ENCODE peak calls at places on chromosomes 3 and 15, in seven cellular contexts. One of them, this sample, is unnamed.

GRCh38 chr3:134002326-134002725 is 27.4 kb downstream of the SLCO2A1 start:
- DNase-seq in activated CD8-positive, alpha-beta memory T cell treated with anti-CD3 and anti-CD28 coated beads, Interleukin-2, amount 50 U/mL, for 48 hours: no peak
- DNase-seq in NCI-H1092: no peak
- DNase-seq in stimulated activated CD8-positive, alpha-beta memory T cell treated with anti-CD3 and anti-CD28 coated beads, Interleukin-7, amount 100 ng/mL, for 48 hours: no peak
- DNase-seq in H9: no peak
- DNase-seq in HTR-8/SVneo: no peak
- DNase-seq in CD8-positive, alpha-beta memory T cell: no peak
- DNase-seq in this sample: no peak

GRCh38 chr15:91302588-91303439 is 202.8 kb downstream of the SV2B start:
- DNase-seq in H9: peak; percentile 60
- DNase-seq in NCI-H1092: peak; percentile 52
- DNase-seq in stimulated activated CD8-positive, alpha-beta memory T cell treated with anti-CD3 and anti-CD28 coated beads, Interleukin-7, amount 100 ng/mL, for 48 hours: no peak
- DNase-seq in CD8-positive, alpha-beta memory T cell: no peak
- DNase-seq in activated CD8-positive, alpha-beta memory T cell treated with anti-CD3 and anti-CD28 coated beads, Interleukin-2, amount 50 U/mL, for 48 hours: no peak
- DNase-seq in HTR-8/SVneo: peak; percentile 65
- DNase-seq in this sample: peak; percentile 78

GRCh38 chr3:277873-278272 is 81.3 kb downstream of the CHL1 start:
- DNase-seq in stimulated activated CD8-positive, alpha-beta memory T cell treated with anti-CD3 and anti-CD28 coated beads, Interleukin-7, amount 100 ng/mL, for 48 hours: no peak
- DNase-seq in CD8-positive, alpha-beta memory T cell: no peak
- DNase-seq in NCI-H1092: no peak
- DNase-seq in H9: no peak
- DNase-seq in HTR-8/SVneo: no peak
- DNase-seq in activated CD8-positive, alpha-beta memory T cell treated with anti-CD3 and anti-CD28 coated beads, Interleukin-2, amount 50 U/mL, for 48 hours: no peak
- DNase-seq in this sample: no peak

GRCh38 chr3:182258538-182259177 is 534.6 kb upstream of the ATP11B start:
- DNase-seq in stimulated activated CD8-positive, alpha-beta memory T cell treated with anti-CD3 and anti-CD28 coated beads, Interleukin-7, amount 100 ng/mL, for 48 hours: no peak
- DNase-seq in CD8-positive, alpha-beta memory T cell: no peak
- DNase-seq in H9: no peak
- DNase-seq in HTR-8/SVneo: peak; percentile 14
- DNase-seq in NCI-H1092: peak; percentile 24
- DNase-seq in activated CD8-positive, alpha-beta memory T cell treated with anti-CD3 and anti-CD28 coated beads, Interleukin-2, amount 50 U/mL, for 48 hours: no peak
- DNase-seq in this sample: peak; percentile 38

GRCh38 chr3:104992618-104993017 is 374.1 kb upstream of the ALCAM start:
- DNase-seq in activated CD8-positive, alpha-beta memory T cell treated with anti-CD3 and anti-CD28 coated beads, Interleukin-2, amount 50 U/mL, for 48 hours: no peak
- DNase-seq in stimulated activated CD8-positive, alpha-beta memory T cell treated with anti-CD3 and anti-CD28 coated beads, Interleukin-7, amount 100 ng/mL, for 48 hours: no peak
- DNase-seq in NCI-H1092: no peak
- DNase-seq in CD8-positive, alpha-beta memory T cell: no peak
- DNase-seq in H9: no peak
- DNase-seq in HTR-8/SVneo: no peak
- DNase-seq in this sample: no peak

GRCh38 chr15:32130823-32131222 is 100.5 kb downstream of the CHRNA7 start:
- DNase-seq in CD8-positive, alpha-beta memory T cell: no peak
- DNase-seq in HTR-8/SVneo: no peak
- DNase-seq in stimulated activated CD8-positive, alpha-beta memory T cell treated with anti-CD3 and anti-CD28 coated beads, Interleukin-7, amount 100 ng/mL, for 48 hours: no peak
- DNase-seq in H9: no peak
- DNase-seq in NCI-H1092: no peak
- DNase-seq in activated CD8-positive, alpha-beta memory T cell treated with anti-CD3 and anti-CD28 coated beads, Interleukin-2, amount 50 U/mL, for 48 hours: no peak
- DNase-seq in this sample: no peak

GRCh38 chr3:186268616-186269448 is 93.2 kb downstream of the DGKG start:
- DNase-seq in activated CD8-positive, alpha-beta memory T cell treated with anti-CD3 and anti-CD28 coated beads, Interleukin-2, amount 50 U/mL, for 48 hours: no peak
- DNase-seq in H9: peak; percentile 65
- DNase-seq in CD8-positive, alpha-beta memory T cell: no peak
- DNase-seq in NCI-H1092: no peak
- DNase-seq in stimulated activated CD8-positive, alpha-beta memory T cell treated with anti-CD3 and anti-CD28 coated beads, Interleukin-7, amount 100 ng/mL, for 48 hours: no peak
- DNase-seq in HTR-8/SVneo: no peak
- DNase-seq in this sample: no peak

GRCh38 chr3:188706176-188706575 is 465.6 kb upstream of the TPRG1 start:
- DNase-seq in HTR-8/SVneo: peak; percentile 15
- DNase-seq in NCI-H1092: no peak
- DNase-seq in stimulated activated CD8-positive, alpha-beta memory T cell treated with anti-CD3 and anti-CD28 coated beads, Interleukin-7, amount 100 ng/mL, for 48 hours: no peak
- DNase-seq in activated CD8-positive, alpha-beta memory T cell treated with anti-CD3 and anti-CD28 coated beads, Interleukin-2, amount 50 U/mL, for 48 hours: no peak
- DNase-seq in H9: no peak
- DNase-seq in CD8-positive, alpha-beta memory T cell: no peak
- DNase-seq in this sample: peak; percentile 6

GRCh38 chr3:71180524-71180923 is 403.0 kb downstream of the FOXP1 start:
- DNase-seq in activated CD8-positive, alpha-beta memory T cell treated with anti-CD3 and anti-CD28 coated beads, Interleukin-2, amount 50 U/mL, for 48 hours: no peak
- DNase-seq in H9: no peak
- DNase-seq in stimulated activated CD8-positive, alpha-beta memory T cell treated with anti-CD3 and anti-CD28 coated beads, Interleukin-7, amount 100 ng/mL, for 48 hours: no peak
- DNase-seq in HTR-8/SVneo: no peak
- DNase-seq in NCI-H1092: no peak
- DNase-seq in CD8-positive, alpha-beta memory T cell: no peak
- DNase-seq in this sample: no peak

GRCh38 chr15:96367436-96368200 is 37.1 kb downstream of the NR2F2 start:
- DNase-seq in CD8-positive, alpha-beta memory T cell: no peak
- DNase-seq in HTR-8/SVneo: no peak
- DNase-seq in activated CD8-positive, alpha-beta memory T cell treated with anti-CD3 and anti-CD28 coated beads, Interleukin-2, amount 50 U/mL, for 48 hours: no peak
- DNase-seq in H9: peak; percentile 50
- DNase-seq in NCI-H1092: no peak
- DNase-seq in stimulated activated CD8-positive, alpha-beta memory T cell treated with anti-CD3 and anti-CD28 coated beads, Interleukin-7, amount 100 ng/mL, for 48 hours: no peak
- DNase-seq in this sample: no peak

GRCh38 chr3:150414989-150415388 is 6.9 kb downstream of the TSC22D2 start:
- DNase-seq in HTR-8/SVneo: no peak
- DNase-seq in H9: no peak
- DNase-seq in stimulated activated CD8-positive, alpha-beta memory T cell treated with anti-CD3 and anti-CD28 coated beads, Interleukin-7, amount 100 ng/mL, for 48 hours: no peak
- DNase-seq in NCI-H1092: no peak
- DNase-seq in CD8-positive, alpha-beta memory T cell: no peak
- DNase-seq in activated CD8-positive, alpha-beta memory T cell treated with anti-CD3 and anti-CD28 coated beads, Interleukin-2, amount 50 U/mL, for 48 hours: no peak
- DNase-seq in this sample: no peak

GRCh38 chr3:46898321-46899150 is 21.0 kb downstream of the PTH1R start:
- DNase-seq in NCI-H1092: no peak
- DNase-seq in stimulated activated CD8-positive, alpha-beta memory T cell treated with anti-CD3 and anti-CD28 coated beads, Interleukin-7, amount 100 ng/mL, for 48 hours: no peak
- DNase-seq in activated CD8-positive, alpha-beta memory T cell treated with anti-CD3 and anti-CD28 coated beads, Interleukin-2, amount 50 U/mL, for 48 hours: no peak
- DNase-seq in CD8-positive, alpha-beta memory T cell: no peak
- DNase-seq in HTR-8/SVneo: no peak
- DNase-seq in H9: no peak
- DNase-seq in this sample: no peak

GRCh38 chr3:158532099-158532734 is 38.8 kb upstream of the MLF1 start:
- DNase-seq in H9: no peak
- DNase-seq in NCI-H1092: peak; percentile 4
- DNase-seq in activated CD8-positive, alpha-beta memory T cell treated with anti-CD3 and anti-CD28 coated beads, Interleukin-2, amount 50 U/mL, for 48 hours: no peak
- DNase-seq in CD8-positive, alpha-beta memory T cell: no peak
- DNase-seq in stimulated activated CD8-positive, alpha-beta memory T cell treated with anti-CD3 and anti-CD28 coated beads, Interleukin-7, amount 100 ng/mL, for 48 hours: no peak
- DNase-seq in HTR-8/SVneo: peak; percentile 7
- DNase-seq in this sample: peak; percentile 53

GRCh38 chr15:45391746-45392711 is 13.7 kb upstream of the GATM start:
- DNase-seq in CD8-positive, alpha-beta memory T cell: no peak
- DNase-seq in NCI-H1092: no peak
- DNase-seq in HTR-8/SVneo: no peak
- DNase-seq in activated CD8-positive, alpha-beta memory T cell treated with anti-CD3 and anti-CD28 coated beads, Interleukin-2, amount 50 U/mL, for 48 hours: no peak
- DNase-seq in stimulated activated CD8-positive, alpha-beta memory T cell treated with anti-CD3 and anti-CD28 coated beads, Interleukin-7, amount 100 ng/mL, for 48 hours: no peak
- DNase-seq in H9: no peak
- DNase-seq in this sample: no peak

GRCh38 chr3:37477713-37478487 is 303.5 kb upstream of the LRRFIP2 start:
- DNase-seq in activated CD8-positive, alpha-beta memory T cell treated with anti-CD3 and anti-CD28 coated beads, Interleukin-2, amount 50 U/mL, for 48 hours: no peak
- DNase-seq in CD8-positive, alpha-beta memory T cell: no peak
- DNase-seq in HTR-8/SVneo: no peak
- DNase-seq in NCI-H1092: no peak
- DNase-seq in stimulated activated CD8-positive, alpha-beta memory T cell treated with anti-CD3 and anti-CD28 coated beads, Interleukin-7, amount 100 ng/mL, for 48 hours: no peak
- DNase-seq in H9: no peak
- DNase-seq in this sample: no peak

GRCh38 chr3:177610262-177610661 is 413.0 kb upstream of the TBL1XR1 start:
- DNase-seq in CD8-positive, alpha-beta memory T cell: no peak
- DNase-seq in NCI-H1092: no peak
- DNase-seq in stimulated activated CD8-positive, alpha-beta memory T cell treated with anti-CD3 and anti-CD28 coated beads, Interleukin-7, amount 100 ng/mL, for 48 hours: no peak
- DNase-seq in HTR-8/SVneo: no peak
- DNase-seq in H9: peak; percentile 63
- DNase-seq in activated CD8-positive, alpha-beta memory T cell treated with anti-CD3 and anti-CD28 coated beads, Interleukin-2, amount 50 U/mL, for 48 hours: no peak
- DNase-seq in this sample: no peak

GRCh38 chr3:9703736-9704342 is at the start of gene CPNE9:
- DNase-seq in activated CD8-positive, alpha-beta memory T cell treated with anti-CD3 and anti-CD28 coated beads, Interleukin-2, amount 50 U/mL, for 48 hours: no peak
- DNase-seq in stimulated activated CD8-positive, alpha-beta memory T cell treated with anti-CD3 and anti-CD28 coated beads, Interleukin-7, amount 100 ng/mL, for 48 hours: no peak
- DNase-seq in CD8-positive, alpha-beta memory T cell: no peak
- DNase-seq in H9: peak; percentile 41
- DNase-seq in NCI-H1092: no peak
- DNase-seq in HTR-8/SVneo: no peak
- DNase-seq in this sample: no peak

GRCh38 chr3:176521531-176522175 is 675.6 kb downstream of the TBL1XR1 start:
- DNase-seq in NCI-H1092: no peak
- DNase-seq in HTR-8/SVneo: no peak
- DNase-seq in CD8-positive, alpha-beta memory T cell: no peak
- DNase-seq in stimulated activated CD8-positive, alpha-beta memory T cell treated with anti-CD3 and anti-CD28 coated beads, Interleukin-7, amount 100 ng/mL, for 48 hours: no peak
- DNase-seq in H9: no peak
- DNase-seq in activated CD8-positive, alpha-beta memory T cell treated with anti-CD3 and anti-CD28 coated beads, Interleukin-2, amount 50 U/mL, for 48 hours: no peak
- DNase-seq in this sample: no peak

GRCh38 chr15:85752591-85752990 is 42.1 kb downstream of the KLHL25 start:
- DNase-seq in activated CD8-positive, alpha-beta memory T cell treated with anti-CD3 and anti-CD28 coated beads, Interleukin-2, amount 50 U/mL, for 48 hours: no peak
- DNase-seq in NCI-H1092: no peak
- DNase-seq in H9: peak; percentile 32
- DNase-seq in stimulated activated CD8-positive, alpha-beta memory T cell treated with anti-CD3 and anti-CD28 coated beads, Interleukin-7, amount 100 ng/mL, for 48 hours: no peak
- DNase-seq in HTR-8/SVneo: no peak
- DNase-seq in CD8-positive, alpha-beta memory T cell: no peak
- DNase-seq in this sample: peak; percentile 81

GRCh38 chr3:59392116-59392515 is 342.3 kb upstream of the CFAP20DC start:
- DNase-seq in activated CD8-positive, alpha-beta memory T cell treated with anti-CD3 and anti-CD28 coated beads, Interleukin-2, amount 50 U/mL, for 48 hours: no peak
- DNase-seq in CD8-positive, alpha-beta memory T cell: no peak
- DNase-seq in stimulated activated CD8-positive, alpha-beta memory T cell treated with anti-CD3 and anti-CD28 coated beads, Interleukin-7, amount 100 ng/mL, for 48 hours: no peak
- DNase-seq in H9: no peak
- DNase-seq in HTR-8/SVneo: no peak
- DNase-seq in NCI-H1092: no peak
- DNase-seq in this sample: no peak

GRCh38 chr3:143885803-143886427 is 37.6 kb upstream of the SLC9A9 start:
- DNase-seq in activated CD8-positive, alpha-beta memory T cell treated with anti-CD3 and anti-CD28 coated beads, Interleukin-2, amount 50 U/mL, for 48 hours: no peak
- DNase-seq in HTR-8/SVneo: peak; percentile 20
- DNase-seq in NCI-H1092: no peak
- DNase-seq in stimulated activated CD8-positive, alpha-beta memory T cell treated with anti-CD3 and anti-CD28 coated beads, Interleukin-7, amount 100 ng/mL, for 48 hours: no peak
- DNase-seq in H9: peak; percentile 48
- DNase-seq in CD8-positive, alpha-beta memory T cell: no peak
- DNase-seq in this sample: peak; percentile 39

GRCh38 chr3:112304611-112305010 is 10.6 kb upstream of the SLC9C1 start:
- DNase-seq in NCI-H1092: no peak
- DNase-seq in CD8-positive, alpha-beta memory T cell: no peak
- DNase-seq in H9: no peak
- DNase-seq in activated CD8-positive, alpha-beta memory T cell treated with anti-CD3 and anti-CD28 coated beads, Interleukin-2, amount 50 U/mL, for 48 hours: no peak
- DNase-seq in stimulated activated CD8-positive, alpha-beta memory T cell treated with anti-CD3 and anti-CD28 coated beads, Interleukin-7, amount 100 ng/mL, for 48 hours: no peak
- DNase-seq in HTR-8/SVneo: no peak
- DNase-seq in this sample: no peak

GRCh38 chr3:32405155-32405554 is 13.5 kb downstream of the CMTM7 start:
- DNase-seq in H9: no peak
- DNase-seq in CD8-positive, alpha-beta memory T cell: no peak
- DNase-seq in NCI-H1092: no peak
- DNase-seq in activated CD8-positive, alpha-beta memory T cell treated with anti-CD3 and anti-CD28 coated beads, Interleukin-2, amount 50 U/mL, for 48 hours: no peak
- DNase-seq in stimulated activated CD8-positive, alpha-beta memory T cell treated with anti-CD3 and anti-CD28 coated beads, Interleukin-7, amount 100 ng/mL, for 48 hours: no peak
- DNase-seq in HTR-8/SVneo: no peak
- DNase-seq in this sample: no peak

GRCh38 chr3:154095832-154096421 is 25.3 kb upstream of the ARHGEF26 start:
- DNase-seq in NCI-H1092: no peak
- DNase-seq in HTR-8/SVneo: no peak
- DNase-seq in H9: no peak
- DNase-seq in CD8-positive, alpha-beta memory T cell: no peak
- DNase-seq in stimulated activated CD8-positive, alpha-beta memory T cell treated with anti-CD3 and anti-CD28 coated beads, Interleukin-7, amount 100 ng/mL, for 48 hours: no peak
- DNase-seq in activated CD8-positive, alpha-beta memory T cell treated with anti-CD3 and anti-CD28 coated beads, Interleukin-2, amount 50 U/mL, for 48 hours: no peak
- DNase-seq in this sample: peak; percentile 20

GRCh38 chr3:169676925-169677537 is 13.5 kb upstream of the MECOM start:
- DNase-seq in NCI-H1092: no peak
- DNase-seq in stimulated activated CD8-positive, alpha-beta memory T cell treated with anti-CD3 and anti-CD28 coated beads, Interleukin-7, amount 100 ng/mL, for 48 hours: no peak
- DNase-seq in H9: no peak
- DNase-seq in HTR-8/SVneo: no peak
- DNase-seq in CD8-positive, alpha-beta memory T cell: no peak
- DNase-seq in activated CD8-positive, alpha-beta memory T cell treated with anti-CD3 and anti-CD28 coated beads, Interleukin-2, amount 50 U/mL, for 48 hours: no peak
- DNase-seq in this sample: no peak

GRCh38 chr15:58910456-58910855 is 23.0 kb downstream of the SLTM start:
- DNase-seq in HTR-8/SVneo: no peak
- DNase-seq in H9: no peak
- DNase-seq in stimulated activated CD8-positive, alpha-beta memory T cell treated with anti-CD3 and anti-CD28 coated beads, Interleukin-7, amount 100 ng/mL, for 48 hours: no peak
- DNase-seq in CD8-positive, alpha-beta memory T cell: no peak
- DNase-seq in NCI-H1092: no peak
- DNase-seq in activated CD8-positive, alpha-beta memory T cell treated with anti-CD3 and anti-CD28 coated beads, Interleukin-2, amount 50 U/mL, for 48 hours: no peak
- DNase-seq in this sample: no peak

GRCh38 chr3:42129014-42129953 is 38.1 kb downstream of the TRAK1 start:
- DNase-seq in HTR-8/SVneo: no peak
- DNase-seq in H9: no peak
- DNase-seq in NCI-H1092: no peak
- DNase-seq in stimulated activated CD8-positive, alpha-beta memory T cell treated with anti-CD3 and anti-CD28 coated beads, Interleukin-7, amount 100 ng/mL, for 48 hours: no peak
- DNase-seq in activated CD8-positive, alpha-beta memory T cell treated with anti-CD3 and anti-CD28 coated beads, Interleukin-2, amount 50 U/mL, for 48 hours: no peak
- DNase-seq in CD8-positive, alpha-beta memory T cell: no peak
- DNase-seq in this sample: peak; percentile 69

GRCh38 chr3:52532838-52533622 is 627 bp downstream of the NT5DC2 start:
- DNase-seq in CD8-positive, alpha-beta memory T cell: peak; percentile 20
- DNase-seq in HTR-8/SVneo: peak; percentile 24
- DNase-seq in NCI-H1092: no peak
- DNase-seq in stimulated activated CD8-positive, alpha-beta memory T cell treated with anti-CD3 and anti-CD28 coated beads, Interleukin-7, amount 100 ng/mL, for 48 hours: no peak
- DNase-seq in activated CD8-positive, alpha-beta memory T cell treated with anti-CD3 and anti-CD28 coated beads, Interleukin-2, amount 50 U/mL, for 48 hours: peak; percentile 73
- DNase-seq in H9: peak; percentile 47
- DNase-seq in this sample: peak; percentile 29

GRCh38 chr3:95049841-95050240 is 987.0 kb downstream of the NSUN3 start:
- DNase-seq in H9: no peak
- DNase-seq in activated CD8-positive, alpha-beta memory T cell treated with anti-CD3 and anti-CD28 coated beads, Interleukin-2, amount 50 U/mL, for 48 hours: no peak
- DNase-seq in stimulated activated CD8-positive, alpha-beta memory T cell treated with anti-CD3 and anti-CD28 coated beads, Interleukin-7, amount 100 ng/mL, for 48 hours: no peak
- DNase-seq in HTR-8/SVneo: no peak
- DNase-seq in NCI-H1092: no peak
- DNase-seq in CD8-positive, alpha-beta memory T cell: no peak
- DNase-seq in this sample: no peak

GRCh38 chr3:1943395-1944118 is 155.1 kb upstream of the CNTN4 start:
- DNase-seq in NCI-H1092: no peak
- DNase-seq in HTR-8/SVneo: no peak
- DNase-seq in H9: no peak
- DNase-seq in CD8-positive, alpha-beta memory T cell: no peak
- DNase-seq in stimulated activated CD8-positive, alpha-beta memory T cell treated with anti-CD3 and anti-CD28 coated beads, Interleukin-7, amount 100 ng/mL, for 48 hours: no peak
- DNase-seq in activated CD8-positive, alpha-beta memory T cell treated with anti-CD3 and anti-CD28 coated beads, Interleukin-2, amount 50 U/mL, for 48 hours: no peak
- DNase-seq in this sample: no peak

GRCh38 chr15:43872416-43873020 is 45.7 kb downstream of the WDR76 start:
- DNase-seq in stimulated activated CD8-positive, alpha-beta memory T cell treated with anti-CD3 and anti-CD28 coated beads, Interleukin-7, amount 100 ng/mL, for 48 hours: no peak
- DNase-seq in NCI-H1092: no peak
- DNase-seq in CD8-positive, alpha-beta memory T cell: no peak
- DNase-seq in H9: peak; percentile 62
- DNase-seq in activated CD8-positive, alpha-beta memory T cell treated with anti-CD3 and anti-CD28 coated beads, Interleukin-2, amount 50 U/mL, for 48 hours: no peak
- DNase-seq in HTR-8/SVneo: peak; percentile 51
- DNase-seq in this sample: peak; percentile 49

GRCh38 chr15:77370580-77370979 is 49.3 kb downstream of the PEAK1 start:
- DNase-seq in NCI-H1092: no peak
- DNase-seq in H9: no peak
- DNase-seq in stimulated activated CD8-positive, alpha-beta memory T cell treated with anti-CD3 and anti-CD28 coated beads, Interleukin-7, amount 100 ng/mL, for 48 hours: no peak
- DNase-seq in CD8-positive, alpha-beta memory T cell: no peak
- DNase-seq in activated CD8-positive, alpha-beta memory T cell treated with anti-CD3 and anti-CD28 coated beads, Interleukin-2, amount 50 U/mL, for 48 hours: no peak
- DNase-seq in HTR-8/SVneo: no peak
- DNase-seq in this sample: no peak

GRCh38 chr3:77939726-77940125 is 899.8 kb downstream of the ROBO2 start:
- DNase-seq in activated CD8-positive, alpha-beta memory T cell treated with anti-CD3 and anti-CD28 coated beads, Interleukin-2, amount 50 U/mL, for 48 hours: no peak
- DNase-seq in stimulated activated CD8-positive, alpha-beta memory T cell treated with anti-CD3 and anti-CD28 coated beads, Interleukin-7, amount 100 ng/mL, for 48 hours: no peak
- DNase-seq in HTR-8/SVneo: no peak
- DNase-seq in H9: no peak
- DNase-seq in CD8-positive, alpha-beta memory T cell: no peak
- DNase-seq in NCI-H1092: no peak
- DNase-seq in this sample: no peak

GRCh38 chr15:78915341-78916087 is 29.3 kb downstream of the CTSH start:
- DNase-seq in stimulated activated CD8-positive, alpha-beta memory T cell treated with anti-CD3 and anti-CD28 coated beads, Interleukin-7, amount 100 ng/mL, for 48 hours: no peak
- DNase-seq in CD8-positive, alpha-beta memory T cell: no peak
- DNase-seq in activated CD8-positive, alpha-beta memory T cell treated with anti-CD3 and anti-CD28 coated beads, Interleukin-2, amount 50 U/mL, for 48 hours: no peak
- DNase-seq in HTR-8/SVneo: no peak
- DNase-seq in H9: no peak
- DNase-seq in NCI-H1092: no peak
- DNase-seq in this sample: no peak

GRCh38 chr15:74653426-74654082 is 37.9 kb downstream of the CLK3 start:
- DNase-seq in stimulated activated CD8-positive, alpha-beta memory T cell treated with anti-CD3 and anti-CD28 coated beads, Interleukin-7, amount 100 ng/mL, for 48 hours: no peak
- DNase-seq in CD8-positive, alpha-beta memory T cell: no peak
- DNase-seq in H9: no peak
- DNase-seq in NCI-H1092: no peak
- DNase-seq in activated CD8-positive, alpha-beta memory T cell treated with anti-CD3 and anti-CD28 coated beads, Interleukin-2, amount 50 U/mL, for 48 hours: peak; percentile 10
- DNase-seq in HTR-8/SVneo: no peak
- DNase-seq in this sample: peak; percentile 59

GRCh38 chr3:46729038-46729437 is 11.4 kb upstream of the PRSS50 start:
- DNase-seq in H9: peak; percentile 23
- DNase-seq in stimulated activated CD8-positive, alpha-beta memory T cell treated with anti-CD3 and anti-CD28 coated beads, Interleukin-7, amount 100 ng/mL, for 48 hours: no peak
- DNase-seq in CD8-positive, alpha-beta memory T cell: no peak
- DNase-seq in HTR-8/SVneo: no peak
- DNase-seq in activated CD8-positive, alpha-beta memory T cell treated with anti-CD3 and anti-CD28 coated beads, Interleukin-2, amount 50 U/mL, for 48 hours: no peak
- DNase-seq in NCI-H1092: no peak
- DNase-seq in this sample: no peak

GRCh38 chr3:112061152-112061551 is 25.0 kb upstream of the C3orf52 start:
- DNase-seq in stimulated activated CD8-positive, alpha-beta memory T cell treated with anti-CD3 and anti-CD28 coated beads, Interleukin-7, amount 100 ng/mL, for 48 hours: no peak
- DNase-seq in H9: no peak
- DNase-seq in NCI-H1092: no peak
- DNase-seq in CD8-positive, alpha-beta memory T cell: no peak
- DNase-seq in HTR-8/SVneo: peak; percentile 30
- DNase-seq in activated CD8-positive, alpha-beta memory T cell treated with anti-CD3 and anti-CD28 coated beads, Interleukin-2, amount 50 U/mL, for 48 hours: no peak
- DNase-seq in this sample: no peak

GRCh38 chr3:120558784-120559227 is 37.3 kb upstream of the NDUFB4 start:
- DNase-seq in stimulated activated CD8-positive, alpha-beta memory T cell treated with anti-CD3 and anti-CD28 coated beads, Interleukin-7, amount 100 ng/mL, for 48 hours: peak; percentile 55
- DNase-seq in activated CD8-positive, alpha-beta memory T cell treated with anti-CD3 and anti-CD28 coated beads, Interleukin-2, amount 50 U/mL, for 48 hours: peak; percentile 94
- DNase-seq in H9: peak; percentile 87
- DNase-seq in HTR-8/SVneo: peak; percentile 72
- DNase-seq in CD8-positive, alpha-beta memory T cell: peak; percentile 83
- DNase-seq in NCI-H1092: peak; percentile 78
- DNase-seq in this sample: peak; percentile 78